ENCODE peak calls at places on chromosomes 1 and 21, in nine cellular contexts. L, V, R, W, U, H, I, P and G are unnamed samples.

GRCh38 chr1:9404541-9404940 is 111.8 kb downstream of the SPSB1 start:
- DNase-seq in L (no peak), V (no peak), R (no peak), W (no peak), U (no peak), H (no peak), I (no peak), P (no peak), G (no peak)

GRCh38 chr1:180061019-180061418 is 93.7 kb upstream of the QSOX1 start:
- DNase-seq in L (no peak), V (no peak), R (no peak), W (no peak), U (no peak), H (no peak), I (no peak), P (no peak), G (no peak)

GRCh38 chr1:15289251-15289651 is 42.2 kb downstream of the FHAD1 start:
- DNase-seq in L (peak; percentile 58), V (no peak), R (peak; percentile 34), W (no peak), U (no peak), H (no peak), I (no peak), P (no peak), G (no peak)

GRCh38 chr1:61079276-61079897 is 3.0 kb upstream of the NFIA start:
- DNase-seq in L (no peak), V (no peak), R (no peak), W (no peak), U (no peak), H (no peak), I (no peak), P (no peak), G (no peak)

GRCh38 chr1:106791041-106791440 is 265.4 kb upstream of the PRMT6 start:
- DNase-seq in L (no peak), V (no peak), R (no peak), W (no peak), U (no peak), H (no peak), I (no peak), P (no peak), G (no peak)

GRCh38 chr1:234409328-234409727 is 36.1 kb downstream of the COA6 start:
- DNase-seq in L (no peak), V (no peak), R (no peak), W (peak; percentile 2), U (peak; percentile 19), H (no peak), I (no peak), P (no peak), G (no peak)

GRCh38 chr1:205532996-205533728 is 28.7 kb downstream of the CDK18 start:
- DNase-seq in L (no peak), V (no peak), R (peak; percentile 52), W (no peak), U (no peak), H (no peak), I (no peak), P (no peak), G (peak; percentile 63)

GRCh38 chr1:227895828-227896685 is 51.7 kb downstream of the WNT9A start:
- DNase-seq in L (peak; percentile 62), V (no peak), R (peak; percentile 77), W (no peak), U (no peak), H (peak; percentile 10), I (peak; percentile 31), P (peak; percentile 11), G (peak; percentile 41)

GRCh38 chr1:244384066-244384465 is 67.6 kb downstream of the ADSS2 start:
- DNase-seq in L (no peak), V (no peak), R (no peak), W (no peak), U (no peak), H (no peak), I (peak; percentile 11), P (no peak), G (no peak)

GRCh38 chr1:97832490-97832889 is 88.3 kb downstream of the DPYD start:
- DNase-seq in L (no peak), V (peak; percentile 34), R (no peak), W (no peak), U (no peak), H (no peak), I (peak; percentile 43), P (peak; percentile 22), G (no peak)

GRCh38 chr1:206575165-206575893 is 36.9 kb downstream of the EIF2D start:
- DNase-seq in L (no peak), V (peak; percentile 44), R (no peak), W (no peak), U (no peak), H (no peak), I (peak; percentile 82), P (no peak), G (peak; percentile 72)

GRCh38 chr21:40719615-40720014 is 127.3 kb downstream of the DSCAM start:
- DNase-seq in L (no peak), V (no peak), R (no peak), W (no peak), U (no peak), H (no peak), I (no peak), P (no peak), G (no peak)

GRCh38 chr1:117537291-117537920 is 68.4 kb upstream of the TENT5C start:
- DNase-seq in L (peak; percentile 88), V (no peak), R (peak; percentile 78), W (no peak), U (peak; percentile 1), H (peak; percentile 86), I (no peak), P (no peak), G (no peak)

GRCh38 chr1:46180082-46180616 is 3.9 kb upstream of the P3R3URF start:
- DNase-seq in L (peak; percentile 79), V (no peak), R (peak; percentile 92), W (no peak), U (peak; percentile 35), H (peak; percentile 45), I (no peak), P (no peak), G (no peak)

GRCh38 chr1:10046356-10047085 is 13.8 kb downstream of the UBE4B start:
- DNase-seq in L (no peak), V (peak; percentile 33), R (no peak), W (no peak), U (no peak), H (peak; percentile 59), I (peak; percentile 71), P (peak; percentile 40), G (no peak)

GRCh38 chr21:42650441-42651421 is 2.7 kb upstream of the PDE9A start:
- DNase-seq in L (no peak), V (peak; percentile 10), R (no peak), W (no peak), U (no peak), H (no peak), I (no peak), P (peak; percentile 6), G (peak; percentile 41)

GRCh38 chr1:77015748-77016341 is 148.6 kb downstream of the ST6GALNAC5 start:
- DNase-seq in L (no peak), V (no peak), R (peak; percentile 68), W (no peak), U (no peak), H (no peak), I (no peak), P (no peak), G (no peak)

GRCh38 chr21:28099296-28099695 is 893.4 kb downstream of the LTN1 start:
- DNase-seq in L (no peak), V (peak; percentile 53), R (no peak), W (no peak), U (no peak), H (peak; percentile 55), I (peak; percentile 23), P (peak; percentile 32), G (no peak)

GRCh38 chr1:89898150-89898549 is 77.3 kb downstream of the LRRC8D start:
- DNase-seq in L (no peak), V (no peak), R (no peak), W (no peak), U (no peak), H (no peak), I (no peak), P (no peak), G (no peak)

GRCh38 chr1:89898695-89899470 is 78.1 kb downstream of the LRRC8D start:
- DNase-seq in L (no peak), V (no peak), R (no peak), W (no peak), U (no peak), H (no peak), I (no peak), P (no peak), G (no peak)

GRCh38 chr1:89901957-89902669 is 81.3 kb downstream of the LRRC8D start:
- DNase-seq in L (no peak), V (no peak), R (no peak), W (no peak), U (no peak), H (no peak), I (no peak), P (no peak), G (no peak)

GRCh38 chr1:89900323-89900722 is 79.5 kb downstream of the LRRC8D start:
- DNase-seq in L (no peak), V (no peak), R (no peak), W (no peak), U (no peak), H (no peak), I (no peak), P (no peak), G (no peak)

GRCh38 chr1:89900791-89901708 is 80.2 kb downstream of the LRRC8D start:
- DNase-seq in L (no peak), V (no peak), R (no peak), W (no peak), U (no peak), H (no peak), I (no peak), P (no peak), G (no peak)
- H3K4me1 ChIP-seq in L (peaks cover 9% of the 10 kb centered on the region), V (peaks cover 89% of the 10 kb centered on the region), R (peaks cover 9% of the 10 kb centered on the region), W (peaks cover 14% of the 10 kb centered on the region), U (peaks cover 91% of the 10 kb centered on the region), H (peaks cover 6% of the 10 kb centered on the region), I (peaks cover 11% of the 10 kb centered on the region), P (peaks cover 55% of the 10 kb centered on the region), G (peaks cover 2% of the 10 kb centered on the region)

GRCh38 chr1:67735806-67736627 is 51.0 kb downstream of the GADD45A start:
- DNase-seq in L (peak; percentile 67), V (peak; percentile 73), R (no peak), W (peak; percentile 93), U (peak; percentile 67), H (peak; percentile 48), I (peak; percentile 97), P (peak; percentile 74), G (peak; percentile 88)
- H3K4me3 ChIP-seq in L (no peak overlapping the region), V (peak overlapping the region; percentile 36), R (no peak overlapping the region), W (peak overlapping the region; percentile 18), U (no peak overlapping the region), H (no peak overlapping the region), I (peak overlapping the region; percentile 0), P (peak overlapping the region; percentile 22), G (no peak overlapping the region)

GRCh38 chr1:246588322-246588721 is 22.1 kb downstream of the CNST start:
- DNase-seq in L (no peak), V (no peak), R (no peak), W (no peak), U (no peak), H (no peak), I (peak; percentile 73), P (no peak), G (no peak)
- H3K27ac ChIP-seq in L (peak overlapping the region; percentile 45), V (peak overlapping the region; percentile 76), R (no peak overlapping the region), W (peak overlapping the region; percentile 76), U (no peak overlapping the region), H (peak overlapping the region; percentile 58), I (peak overlapping the region; percentile 83), P (no peak overlapping the region), G (no peak overlapping the region)

DNA sequence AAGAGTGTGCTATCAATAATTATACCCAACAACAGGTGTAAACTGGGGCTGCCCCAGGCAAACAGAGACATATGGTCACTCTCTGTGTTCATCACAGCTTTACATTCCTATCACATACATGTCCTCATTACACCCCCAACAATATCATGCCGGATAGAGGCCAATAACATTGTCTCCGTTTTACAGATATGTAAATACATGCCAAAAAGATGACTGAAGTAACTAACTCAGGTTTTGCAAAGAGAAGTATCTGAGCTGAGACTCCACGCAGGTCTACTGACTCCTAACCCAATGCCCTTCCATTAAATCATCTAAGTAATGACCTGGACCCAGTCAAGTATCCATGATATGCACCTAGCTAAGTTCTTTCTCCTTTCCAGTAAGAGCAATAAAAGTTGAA is 55.0 kb downstream of the JAK1 start:
- DNase-seq in L (no peak), V (no peak), R (no peak), W (peak; percentile 39), U (peak; percentile 21), H (no peak), I (no peak), P (no peak), G (no peak)
- H3K4me1 ChIP-seq in L (peaks cover 25% of the 10 kb centered on the region), V (peaks cover 85% of the 10 kb centered on the region), R (peaks cover 3% of the 10 kb centered on the region), W (peaks cover 60% of the 10 kb centered on the region), U (peaks cover 94% of the 10 kb centered on the region), H (peaks cover 69% of the 10 kb centered on the region), I (peaks cover 5% of the 10 kb centered on the region), P (peaks cover 67% of the 10 kb centered on the region), G (peaks cover 6% of the 10 kb centered on the region)